ENCODE peak calls at places on chromosomes 3 and 15, in nine cellular contexts. Q, G, R, X, F, P, C, U and M are unnamed samples.

GRCh38 chr3:126859415-126860246 is 123.3 kb upstream of the PLXNA1 start:
- DNase-seq in F (no peak), C (no peak), Q (no peak), P (no peak), R (no peak), U (no peak), G (no peak), X (no peak), M (no peak)

GRCh38 chr15:85456798-85457197 is 76.4 kb downstream of the AKAP13 start:
- DNase-seq in C (no peak), R (no peak), P (no peak), U (no peak), Q (no peak), G (no peak), F (no peak), X (no peak), M (no peak)

GRCh38 chr3:71195492-71195891 is 388.0 kb downstream of the FOXP1 start:
- DNase-seq in U (no peak), G (no peak), P (no peak), X (no peak), C (no peak), R (no peak), F (no peak), Q (no peak), M (no peak)

GRCh38 chr3:98564282-98565005 is 29.0 kb downstream of the CPOX start:
- DNase-seq in R (no peak), G (no peak), P (no peak), U (peak; percentile 64), X (no peak), Q (no peak), C (no peak), F (no peak), M (no peak)

GRCh38 chr15:43828061-43828657 is 1.4 kb downstream of the WDR76 start:
- DNase-seq in Q (peak; percentile 45), G (no peak), U (no peak), X (no peak), R (no peak), C (no peak), P (no peak), F (no peak), M (no peak)

GRCh38 chr3:96959902-96960596 is 145.7 kb downstream of the EPHA6 start:
- DNase-seq in F (no peak), P (no peak), C (peak; percentile 88), U (no peak), Q (no peak), R (no peak), G (no peak), X (no peak), M (peak; percentile 65)

GRCh38 chr15:74667973-74668372 is 27.9 kb downstream of the EDC3 start:
- DNase-seq in G (no peak), F (no peak), C (no peak), X (no peak), U (no peak), R (no peak), Q (no peak), P (no peak), M (no peak)

GRCh38 chr15:90970274-90970673 is 15.6 kb downstream of the RCCD1 start:
- DNase-seq in G (no peak), R (no peak), C (no peak), U (no peak), X (no peak), P (no peak), Q (no peak), F (no peak), M (no peak)

DNA sequence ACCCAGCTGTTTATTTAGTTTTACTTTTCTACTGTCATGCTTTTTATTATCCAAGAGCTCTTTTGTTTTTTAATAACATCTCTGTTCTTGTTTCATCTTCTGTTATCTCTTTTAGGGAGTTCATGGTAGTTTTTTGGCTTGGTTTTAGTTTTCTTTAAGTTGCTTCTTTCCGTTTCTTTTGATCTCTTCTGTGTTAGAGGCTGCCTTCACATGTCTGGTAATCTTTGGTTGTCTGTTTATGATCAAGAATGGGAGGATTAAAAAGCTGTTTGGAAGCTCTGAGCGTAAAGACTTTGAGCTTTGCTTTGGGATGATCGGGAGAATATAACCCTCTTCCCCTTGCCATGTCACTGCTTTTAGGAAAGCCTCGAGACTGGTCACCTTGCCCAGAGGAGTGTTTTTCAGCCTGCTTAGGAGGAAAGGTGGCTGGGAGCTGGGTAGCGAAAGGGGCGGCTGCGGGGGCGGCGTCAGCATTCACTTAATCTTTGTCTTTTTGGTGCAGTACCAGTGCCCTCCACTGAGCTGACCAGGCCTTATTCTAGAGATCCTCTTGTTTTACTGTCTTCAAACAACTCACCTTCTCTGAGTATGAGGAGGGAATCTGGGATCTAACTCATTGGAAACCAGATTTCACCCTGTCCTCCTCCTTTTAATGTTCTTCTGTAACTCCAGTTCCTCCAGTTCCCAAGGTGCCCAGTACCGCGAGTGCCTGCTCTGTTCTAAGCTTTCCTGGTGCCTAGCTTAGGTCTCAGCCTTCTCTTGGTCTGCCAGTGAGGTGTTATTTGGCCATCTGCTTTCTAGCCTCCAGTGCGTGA is 15.5 kb downstream of the TATDN2 start:
- DNase-seq in X (no peak), F (no peak), P (no peak), Q (peak; percentile 37), C (peak; percentile 18), R (no peak), U (peak; percentile 72), G (no peak), M (peak; percentile 43)
- H3K27ac ChIP-seq in X (no peak overlapping the region), F (peak overlapping the region; percentile 9), P (no peak overlapping the region), Q (no peak overlapping the region), C (no peak overlapping the region), R (no peak overlapping the region), U (peak overlapping the region; percentile 20), G (no peak overlapping the region), M (peak overlapping the region; percentile 19)

DNA sequence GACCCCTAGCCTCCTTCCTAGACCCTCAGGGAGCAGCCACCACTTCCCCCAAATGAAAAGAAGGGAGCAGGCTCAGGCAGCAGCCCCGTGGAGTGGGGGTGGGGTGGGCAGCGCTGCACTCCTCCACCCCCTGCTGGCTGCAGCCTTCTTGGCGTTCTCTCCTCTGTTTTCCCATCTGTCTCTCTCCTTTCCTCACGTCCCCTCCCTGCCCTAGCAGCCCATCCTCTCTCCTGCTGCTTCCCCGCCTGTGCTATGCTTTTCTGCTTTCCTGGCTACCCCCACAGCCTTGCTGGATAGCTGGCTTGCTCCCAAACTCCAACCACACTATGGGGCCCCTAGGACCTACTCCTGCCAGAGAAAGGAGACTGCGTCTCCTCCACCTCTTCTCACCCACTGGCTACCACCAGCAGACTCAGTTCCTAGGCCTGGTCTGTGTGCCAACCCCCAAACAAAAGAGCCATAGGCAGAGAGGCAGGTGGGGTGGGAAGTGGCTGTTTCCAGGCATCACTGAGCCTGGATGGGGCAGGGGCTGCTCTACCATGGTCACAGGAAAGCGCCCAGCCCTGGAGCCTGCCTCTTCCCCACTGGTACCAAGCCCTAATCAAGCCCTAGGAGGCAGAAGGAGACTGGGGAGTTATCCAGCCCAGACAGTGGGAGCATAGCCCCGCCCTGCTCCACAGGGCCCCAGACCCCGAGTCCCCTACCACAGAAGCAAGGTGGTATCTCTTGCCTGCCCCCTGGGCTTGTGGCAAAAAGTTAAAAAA is 3.4 kb upstream of the DISP2 start:
- DNase-seq in G (no peak), F (no peak), R (peak; percentile 36), U (no peak), Q (peak; percentile 73), P (no peak), C (no peak), X (no peak), M (no peak)
- TF ChIP-seq CTCF in G (peak; percentile 58), F (peak; percentile 36), R (peak; percentile 32), U (no peak), Q (peak; percentile 46), P (no peak), C (peak; percentile 34), X (no peak), M (no peak)

GRCh38 chr3:122067214-122067550 is 12.0 kb downstream of the CD86 start:
- DNase-seq in C (no peak), F (no peak), Q (peak; percentile 43), R (no peak), U (no peak), P (no peak), G (no peak), X (no peak), M (no peak)
- H3K27ac ChIP-seq in C (no peak overlapping the region), F (no peak overlapping the region), Q (peak overlapping the region; percentile 33), R (no peak overlapping the region), U (no peak overlapping the region), P (peak overlapping the region; percentile 45), G (no peak overlapping the region), X (no peak overlapping the region), M (no peak overlapping the region)

GRCh38 chr3:135926664-135927063 is 38.9 kb upstream of the PPP2R3A start:
- DNase-seq in X (no peak), Q (no peak), P (no peak), U (no peak), C (no peak), G (no peak), F (no peak), R (no peak), M (no peak)

GRCh38 chr3:135927170-135927569 is 38.4 kb upstream of the PPP2R3A start:
- DNase-seq in X (no peak), P (no peak), U (no peak), F (no peak), C (peak; percentile 94), G (no peak), R (no peak), Q (no peak), M (peak; percentile 83)

GRCh38 chr3:135930243-135930642 is 35.3 kb upstream of the PPP2R3A start:
- DNase-seq in U (no peak), Q (no peak), P (no peak), R (no peak), X (no peak), F (no peak), C (no peak), G (no peak), M (no peak)

GRCh38 chr3:135924506-135924905 is 41.0 kb upstream of the PPP2R3A start:
- DNase-seq in P (no peak), G (no peak), F (no peak), R (no peak), C (no peak), X (no peak), U (no peak), Q (no peak), M (no peak)

GRCh38 chr3:135929670-135930069 is 35.9 kb upstream of the PPP2R3A start:
- DNase-seq in X (no peak), R (peak; percentile 65), U (no peak), F (no peak), Q (no peak), C (peak; percentile 50), G (peak; percentile 40), P (no peak), M (no peak)
- TF ChIP-seq CTCF in X (no peak), R (no peak), U (no peak), F (peak; percentile 23), Q (no peak), C (peak; percentile 15), G (peak; percentile 39), P (no peak), M (no peak)

DNA sequence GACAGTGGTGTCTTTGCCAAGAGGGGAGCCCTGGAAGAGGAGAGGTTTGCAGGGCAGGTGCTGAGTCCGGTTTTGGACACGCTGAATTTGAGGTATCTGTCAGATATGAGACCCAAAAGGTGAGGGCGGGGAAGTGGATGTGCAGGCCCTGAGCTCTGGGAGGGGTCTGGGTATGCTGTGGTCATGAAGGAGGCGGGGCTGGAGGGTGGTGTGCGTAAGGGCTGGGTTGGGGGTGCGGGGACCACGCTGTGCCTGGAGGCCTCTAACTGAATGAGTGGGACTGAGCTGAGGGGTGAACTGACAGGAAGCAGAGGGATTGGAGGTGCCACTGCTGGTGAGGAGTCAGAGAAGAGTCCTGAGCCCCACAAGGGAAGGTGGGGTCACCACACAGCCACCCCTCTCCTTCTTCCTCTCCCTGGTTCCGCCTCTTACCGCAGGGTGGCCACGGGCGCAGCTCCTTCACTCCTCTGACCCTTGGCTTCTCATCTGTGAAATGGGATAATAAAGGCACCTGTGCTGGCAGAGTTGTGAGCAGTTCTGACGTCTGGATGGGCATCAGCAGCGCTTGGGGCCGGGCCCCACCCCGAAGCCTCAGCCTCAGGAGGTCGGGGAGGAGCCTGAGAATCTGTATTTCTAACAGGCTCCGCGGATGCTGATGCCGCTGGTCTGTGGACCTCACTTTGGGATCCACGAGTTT is 28.8 kb downstream of the PSTPIP1 start:
- DNase-seq in F (no peak), C (no peak), P (no peak), U (peak; percentile 19), G (no peak), Q (no peak), R (peak; percentile 46), X (no peak), M (no peak)
- H3K27ac ChIP-seq in F (no peak overlapping the region), C (no peak overlapping the region), P (no peak overlapping the region), U (no peak overlapping the region), G (no peak overlapping the region), Q (no peak overlapping the region), R (no peak overlapping the region), X (no peak overlapping the region), M (no peak overlapping the region)